ENCODE peak calls at places on chromosomes 6 and 20, in four cellular contexts. N, R, C and G are unnamed samples. For H3K4me1, the result is how much of the 10 kb centered on the place peaks cover.

GRCh38 chr6:148667395-148667794 is 79.4 kb upstream of the UST start:
- DNase-seq in R (no peak), N (no peak), C (no peak), G (no peak)

GRCh38 chr6:170113141-170113540 is 177.7 kb downstream of the DLL1 start:
- DNase-seq in C (no peak), N (no peak), R (no peak), G (no peak)

GRCh38 chr6:130457605-130458004 is 91.8 kb downstream of the TMEM200A start:
- DNase-seq in N (no peak), R (no peak), C (no peak), G (no peak)

GRCh38 chr20:47319517-47320252 is 36.8 kb downstream of the ZMYND8 start:
- DNase-seq in R (peak), C (peak), N (peak), G (peak)

GRCh38 chr6:151112130-151112529 is 127.6 kb upstream of the AKAP12 start:
- DNase-seq in N (no peak), C (no peak), R (no peak), G (no peak)

GRCh38 chr20:60403105-60403741 is 445.0 kb downstream of the CDH26 start:
- DNase-seq in R (no peak), C (no peak), N (no peak), G (no peak)

GRCh38 chr6:55919909-55920308 is 44.5 kb upstream of the BMP5 start:
- DNase-seq in C (no peak), R (no peak), N (no peak), G (no peak)

GRCh38 chr6:21522773-21523490 is 70.6 kb upstream of the SOX4 start:
- DNase-seq in N (no peak), R (no peak), C (no peak), G (no peak)

GRCh38 chr6:1871936-1872335 is 262.2 kb downstream of the FOXC1 start:
- DNase-seq in N (no peak), R (no peak), C (no peak), G (no peak)

GRCh38 chr6:150353445-150353844 is 15.4 kb upstream of the IYD start:
- DNase-seq in C (no peak), N (no peak), R (no peak), G (no peak)

GRCh38 chr6:134041093-134041492 is 11.3 kb downstream of the SLC2A12 start:
- DNase-seq in C (no peak), N (no peak), R (no peak), G (no peak)

GRCh38 chr6:28383235-28384142 is 16.1 kb downstream of the ZSCAN12 start:
- DNase-seq in C (peak), R (peak), N (peak), G (peak)

GRCh38 chr20:3595541-3595940 is 67.7 kb downstream of the GFRA4 start:
- DNase-seq in C (no peak), R (no peak), N (no peak), G (no peak)

GRCh38 chr6:110399219-110400071 is 15.9 kb downstream of the DDO start:
- DNase-seq in C (no peak), R (no peak), N (no peak), G (no peak)

GRCh38 chr6:134642217-134642616 is 307.7 kb downstream of the ALDH8A1 start:
- DNase-seq in R (no peak), C (no peak), N (no peak), G (no peak)

GRCh38 chr6:4932506-4932903 is 71.3 kb downstream of the RPP40 start:
- DNase-seq in R (no peak), C (no peak), N (no peak), G (no peak)

GRCh38 chr20:61739086-61739831 is 326.4 kb downstream of the TAF4 start:
- DNase-seq in R (no peak), N (peak), C (no peak), G (no peak)

GRCh38 chr6:36701401-36701991 is 3.9 kb downstream of the RAB44 start:
- DNase-seq in R (no peak), N (no peak), C (no peak), G (no peak)

GRCh38 chr6:13302751-13303667 is 25.3 kb downstream of the TBC1D7 start:
- DNase-seq in C (peak), N (peak), R (peak), G (peak)

GRCh38 chr6:27260836-27261375 is 13.4 kb downstream of the PRSS16 start:
- DNase-seq in N (no peak), C (no peak), R (no peak), G (no peak)

GRCh38 chr6:130848945-130849344 is 21.7 kb downstream of the SMLR1 start:
- DNase-seq in N (no peak), C (no peak), R (no peak), G (no peak)

GRCh38 chr6:45148711-45149341 is 179.3 kb upstream of the RUNX2 start:
- DNase-seq in N (no peak), R (no peak), C (no peak), G (no peak)

GRCh38 chr6:43575105-43575771 is 600 bp downstream of the XPO5 start:
- DNase-seq in C (no peak), R (peak), N (peak), G (peak)

GRCh38 chr6:106670236-106670635 is 40.9 kb downstream of the QRSL1 start:
- DNase-seq in N (no peak), R (no peak), C (no peak), G (no peak)

GRCh38 chr20:46308258-46309157 is at the start of gene CDH22:
- DNase-seq in R (no peak), N (peak), C (no peak), G (no peak)

GRCh38 chr6:36196049-36196879 is at the start of gene BRPF3:
- DNase-seq in C (peak), R (peak), N (peak), G (peak)

GRCh38 chr20:36462440-36463211 is 78.7 kb upstream of the MYL9 start:
- DNase-seq in N (peak), R (peak), C (no peak), G (peak)

GRCh38 chr6:34922177-34922663 is 33.2 kb downstream of the ANKS1A start:
- DNase-seq in R (no peak), N (no peak), C (no peak), G (no peak)

GRCh38 chr20:8020314-8021079 is 936 bp upstream of the TMX4 start:
- DNase-seq in N (no peak), C (no peak), R (no peak), G (no peak)

GRCh38 chr6:26251354-26252081 is 113.5 kb upstream of the BTN3A2 start:
- DNase-seq in R (peak), C (no peak), N (peak), G (peak)

GRCh38 chr20:57867181-57867803 is 157.5 kb upstream of the PMEPA1 start:
- DNase-seq in C (peak), N (no peak), R (no peak), G (no peak)

GRCh38 chr20:50527068-50527605 is 17.0 kb downstream of the PTPN1 start:
- DNase-seq in R (no peak), N (no peak), C (no peak), G (no peak)

GRCh38 chr6:37897321-37897720 is 77.8 kb downstream of the ZFAND3 start:
- DNase-seq in N (no peak), C (no peak), R (no peak), G (no peak)

GRCh38 chr6:150881911-150882481 is 16.5 kb downstream of the MTHFD1L start:
- DNase-seq in R (no peak), N (no peak), C (no peak), G (no peak)

GRCh38 chr6:45746046-45746445 is 269.6 kb downstream of the CLIC5 start:
- DNase-seq in C (no peak), R (no peak), N (no peak), G (no peak)

GRCh38 chr20:33653900-33654596 is 8.1 kb upstream of the C20orf144 start:
- DNase-seq in N (peak), R (peak), C (peak), G (peak)

GRCh38 chr20:34859826-34860545 is 12.7 kb downstream of the GGT7 start:
- DNase-seq in R (no peak), C (no peak), N (no peak), G (no peak)

GRCh38 chr6:113997106-113997505 is 26.2 kb upstream of the HDAC2 start:
- DNase-seq in N (no peak), C (no peak), R (no peak), G (no peak)
- H3K4me1 ChIP-seq in N (under half), C (under half), R (under half), G (under half)

GRCh38 chr6:29723666-29724588 is 693 bp downstream of the HLA-F start:
- DNase-seq in R (peak), N (peak), C (peak), G (peak)

GRCh38 chr6:29724937-29725869 is 2.0 kb downstream of the HLA-F start:
- DNase-seq in N (no peak), R (no peak), C (no peak), G (no peak)

GRCh38 chr6:29722773-29723665 is at the start of gene HLA-F:
- DNase-seq in C (peak), R (peak), N (peak), G (peak)

GRCh38 chr6:29725981-29726380 is 2.7 kb downstream of the HLA-F start:
- DNase-seq in R (no peak), C (no peak), N (no peak), G (no peak)

GRCh38 chr6:29720863-29721262 is 2.4 kb upstream of the HLA-F start:
- DNase-seq in R (no peak), N (no peak), C (no peak), G (no peak)
- TF ChIP-seq CTCF in R (no peak), N (no peak), C (no peak), G (no peak)

GRCh38 chr20:37890643-37891042 is 12.3 kb upstream of the VSTM2L start:
- DNase-seq in R (no peak), C (no peak), N (no peak), G (no peak)

GRCh38 chr20:37890108-37890507 is 12.8 kb upstream of the VSTM2L start:
- DNase-seq in N (no peak), C (no peak), R (no peak), G (no peak)

GRCh38 chr20:37893566-37894241 is 9.2 kb upstream of the VSTM2L start:
- DNase-seq in N (no peak), C (no peak), R (no peak), G (no peak)

GRCh38 chr20:37894454-37894853 is 8.5 kb upstream of the VSTM2L start:
- DNase-seq in C (no peak), N (no peak), R (no peak), G (no peak)

GRCh38 chr20:37892001-37892400 is 10.9 kb upstream of the VSTM2L start:
- DNase-seq in C (no peak), R (no peak), N (no peak), G (no peak)
- H3K4me3 ChIP-seq in C (no peak), R (no peak), N (no peak), G (no peak)

DNA sequence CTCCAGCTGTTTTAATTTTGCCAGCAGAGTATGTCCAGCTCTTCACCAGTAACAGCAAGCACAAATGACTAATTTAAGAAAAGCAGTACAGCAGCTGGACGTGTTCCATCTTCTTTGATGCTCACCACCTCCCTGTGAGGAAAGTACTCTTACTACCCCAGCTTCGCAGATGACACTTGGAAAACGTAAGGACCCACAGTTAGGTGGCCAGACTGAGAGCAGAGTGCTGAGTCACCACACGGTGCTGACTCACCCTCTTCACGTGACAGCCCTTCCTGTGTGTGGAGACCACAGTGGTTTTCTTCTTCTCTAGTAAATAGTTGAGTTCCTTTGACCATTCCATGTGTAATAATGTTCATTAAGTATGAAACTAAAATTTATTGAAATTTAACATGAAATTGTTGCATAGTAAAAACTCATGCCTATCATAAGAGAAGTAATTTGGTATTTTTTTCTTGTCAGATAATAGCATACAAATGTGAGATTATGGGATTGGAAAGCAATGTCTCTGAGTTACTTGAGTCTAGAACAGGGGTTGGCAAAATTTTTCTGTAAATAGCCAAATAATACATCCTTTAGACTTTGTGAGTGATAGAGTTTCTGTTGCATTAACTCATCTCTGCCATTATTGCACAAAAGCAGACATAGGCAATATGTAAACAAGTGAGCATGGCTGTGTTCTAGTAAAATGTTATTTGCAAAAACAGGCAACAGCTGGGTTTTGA is 76.6 kb downstream of the SLX4IP start:
- DNase-seq in N (peak), C (peak), R (peak), G (peak)
- H3K4me1 ChIP-seq in N (under half), C (under half), R (under half), G (under half)

GRCh38 chr20:44731657-44732056 is 14.0 kb upstream of the KCNK15 start:
- DNase-seq in C (no peak), R (no peak), N (peak), G (no peak)

GRCh38 chr20:44732327-44732726 is 13.3 kb upstream of the KCNK15 start:
- DNase-seq in C (no peak), N (no peak), R (no peak), G (no peak)

GRCh38 chr20:44734938-44735337 is 10.7 kb upstream of the KCNK15 start:
- DNase-seq in R (no peak), C (no peak), N (no peak), G (no peak)

GRCh38 chr20:44735816-44736169 is 9.9 kb upstream of the KCNK15 start:
- DNase-seq in N (no peak), R (no peak), C (no peak), G (no peak)

DNA sequence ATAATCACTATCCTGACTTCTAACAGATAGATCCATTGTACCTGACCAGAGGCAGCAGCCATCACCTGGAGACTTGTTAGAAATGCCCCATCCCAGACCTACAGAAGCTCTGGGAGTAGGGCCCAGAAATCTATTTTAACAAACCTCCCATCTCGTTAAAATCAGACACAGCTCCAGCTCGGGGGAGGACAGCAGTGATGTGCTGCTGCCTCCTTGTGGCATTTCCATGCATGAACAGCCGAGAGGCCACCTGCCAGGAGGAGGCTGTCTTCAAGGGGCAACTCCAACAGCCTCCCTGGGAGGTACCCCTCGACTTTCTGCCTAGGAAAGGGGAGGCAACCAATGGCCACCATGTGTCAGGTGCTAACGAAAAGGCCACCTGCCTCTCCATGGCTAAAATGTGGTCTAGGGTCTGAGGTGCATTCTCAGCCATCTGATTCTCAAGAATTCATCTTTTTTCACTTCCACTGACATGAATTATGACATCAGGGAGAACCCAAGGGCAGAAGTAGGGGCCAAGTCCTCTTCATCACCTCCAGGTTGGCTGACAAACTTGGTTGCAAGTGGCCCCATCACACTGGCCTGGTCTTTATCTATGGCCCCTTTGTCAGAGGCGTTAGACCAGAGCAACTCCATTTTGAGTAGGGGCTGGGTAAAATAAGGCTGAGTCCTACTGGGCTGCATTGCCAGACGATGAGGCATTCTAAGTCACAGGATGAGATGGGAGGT is 12.2 kb upstream of the KCNK15 start:
- DNase-seq in R (peak), C (peak), N (peak), G (peak)
- TF ChIP-seq CTCF in R (peak), C (peak), N (peak), G (peak)

DNA sequence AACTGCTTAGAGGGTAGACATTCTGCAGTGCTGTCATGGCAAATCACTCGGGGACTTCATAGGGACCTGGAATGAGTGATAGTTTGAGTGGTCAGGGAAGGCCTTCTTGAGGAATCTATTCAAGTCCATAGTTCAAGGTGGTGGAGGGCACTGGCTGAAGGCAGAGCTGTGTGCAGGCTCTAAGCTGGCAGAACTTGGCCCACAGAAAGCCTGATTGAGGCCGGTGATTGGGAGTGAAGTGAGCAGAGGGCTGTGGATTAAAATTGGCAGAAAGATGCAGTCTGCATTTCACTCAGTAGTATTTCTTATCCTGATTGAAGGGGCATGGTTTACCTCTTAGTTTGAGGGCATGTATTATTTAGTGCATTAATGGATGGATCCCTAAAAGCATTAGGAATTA is 44.9 kb downstream of the UTRN start:
- DNase-seq in N (no peak), C (no peak), R (no peak), G (no peak)
- H3K4me3 ChIP-seq in N (no peak), C (no peak), R (no peak), G (no peak)

GRCh38 chr20:44888226-44889103 is 3.0 kb downstream of the YWHAB start:
- DNase-seq in R (no peak), N (no peak), C (no peak), G (no peak)
- H3K4me1 ChIP-seq in R (half or more), N (half or more), C (under half), G (half or more)

GRCh38 chr20:63183422-63184146 is 32.3 kb downstream of the YTHDF1 start:
- DNase-seq in C (peak), N (peak), R (peak), G (peak)
- TF ChIP-seq CTCF in C (no peak), N (peak), R (peak), G (peak)

GRCh38 chr6:30990422-30991086 is 7.0 kb downstream of the MUC21 start:
- DNase-seq in R (no peak), N (no peak), C (no peak), G (no peak)
- H3K4me3 ChIP-seq in R (no peak), N (no peak), C (no peak), G (no peak)

GRCh38 chr6:167858086-167858591 is 31.4 kb downstream of the AFDN start:
- DNase-seq in C (no peak), R (no peak), N (no peak), G (no peak)

GRCh38 chr6:167856999-167857660 is 30.4 kb downstream of the AFDN start:
- DNase-seq in R (no peak), N (no peak), C (no peak), G (no peak)

GRCh38 chr6:167855825-167856425 is 29.2 kb downstream of the AFDN start:
- DNase-seq in N (no peak), C (no peak), R (no peak), G (no peak)

GRCh38 chr6:167858842-167859520 is 32.3 kb downstream of the AFDN start:
- DNase-seq in C (no peak), R (no peak), N (no peak), G (no peak)

DNA sequence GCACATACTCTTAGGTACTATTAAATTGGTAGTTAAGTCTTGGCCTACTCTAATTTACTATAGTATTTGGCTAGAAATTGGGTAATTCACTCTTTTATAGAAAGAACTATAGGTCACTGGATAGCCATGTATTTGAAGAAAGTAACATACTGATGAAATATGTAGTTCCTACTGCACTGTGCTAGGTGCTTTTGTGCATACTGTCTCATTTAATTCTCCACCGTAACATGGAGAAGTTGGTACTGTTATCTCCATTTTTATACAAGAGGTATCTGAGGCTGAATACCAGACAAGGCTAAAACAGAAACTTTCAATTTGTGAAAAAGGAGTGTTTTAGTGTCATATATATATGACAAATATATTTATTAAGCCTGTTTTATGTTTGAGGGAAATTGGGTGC is 29.8 kb downstream of the AFDN start:
- DNase-seq in R (no peak), C (no peak), N (no peak), G (no peak)
- H3K4me1 ChIP-seq in R (under half), C (under half), N (half or more), G (under half)